ENCODE peak calls at places on chromosomes 2 and 18, in nine cellular contexts. W is GM23338; Z is fibroblast of villous mesenchyme; A is AG04450; N is suprapubic skin; G is neural progenitor cell; I is epithelial cell of esophagus; M is cardiac muscle cell; J is CD8-positive, alpha-beta T cell. V is an unnamed sample.

GRCh38 chr2:218027426-218028188 is 24.8 kb upstream of the TNS1 start:
- DNase-seq in N (peak; percentile 52), Z (no peak), I (no peak), A (no peak), M (no peak), G (no peak), J (peak; percentile 7), W (no peak), V (no peak)

GRCh38 chr2:11750422-11750821 is 4.0 kb downstream of the LPIN1 start:
- DNase-seq in G (no peak), J (peak; percentile 59), N (no peak), Z (peak; percentile 24), A (no peak), M (no peak), I (peak; percentile 66), W (no peak), V (no peak)

GRCh38 chr2:127229555-127229954 is 9.5 kb upstream of the CYP27C1 start:
- DNase-seq in A (no peak), W (no peak), Z (no peak), J (no peak), M (no peak), N (no peak), G (no peak), I (no peak), V (no peak)

GRCh38 chr2:228771306-228771705 is 499.8 kb downstream of the PID1 start:
- DNase-seq in M (no peak), Z (peak; percentile 35), N (peak; percentile 66), I (no peak), W (no peak), G (no peak), J (no peak), A (no peak), V (no peak)

GRCh38 chr2:86296947-86297346 is 40.5 kb downstream of the REEP1 start:
- DNase-seq in G (no peak), W (no peak), I (no peak), M (no peak), N (no peak), Z (no peak), J (no peak), A (no peak), V (no peak)

GRCh38 chr2:68767031-68767961 is 32.7 kb downstream of the ARHGAP25 start:
- DNase-seq in A (no peak), Z (no peak), G (no peak), M (no peak), J (peak; percentile 66), W (no peak), I (no peak), N (no peak), V (no peak)

GRCh38 chr2:232668805-232669444 is 28.2 kb upstream of the GIGYF2 start:
- DNase-seq in I (peak; percentile 20), M (peak; percentile 55), G (peak; percentile 51), A (no peak), Z (peak; percentile 48), J (no peak), N (no peak), W (peak; percentile 65), V (no peak)

GRCh38 chr2:128438091-128438490 is 119.4 kb upstream of the HS6ST1 start:
- DNase-seq in M (no peak), W (no peak), N (peak; percentile 40), G (no peak), A (no peak), I (no peak), J (peak; percentile 6), Z (no peak), V (peak; percentile 37)

GRCh38 chr18:7623681-7624080 is 56.6 kb downstream of the PTPRM start:
- DNase-seq in W (no peak), I (no peak), J (no peak), Z (no peak), G (no peak), M (no peak), A (no peak), N (no peak), V (no peak)

GRCh38 chr2:158142568-158143332 is 41.1 kb downstream of the UPP2 start:
- DNase-seq in N (no peak), A (no peak), G (no peak), I (peak; percentile 6), W (no peak), M (no peak), Z (peak; percentile 7), J (no peak), V (peak; percentile 61)

GRCh38 chr2:158140201-158140600 is 38.5 kb downstream of the UPP2 start:
- DNase-seq in M (no peak), I (no peak), W (no peak), A (no peak), G (no peak), Z (no peak), J (no peak), N (no peak), V (no peak)

GRCh38 chr2:158138255-158138654 is 36.6 kb downstream of the UPP2 start:
- DNase-seq in J (no peak), G (no peak), I (peak; percentile 18), N (no peak), W (no peak), Z (no peak), A (no peak), M (peak; percentile 2), V (peak; percentile 62)

GRCh38 chr2:158144914-158145625 is 43.4 kb downstream of the UPP2 start:
- DNase-seq in W (peak; percentile 79), G (no peak), J (no peak), M (no peak), Z (no peak), I (peak; percentile 71), A (no peak), N (no peak), V (no peak)

DNA sequence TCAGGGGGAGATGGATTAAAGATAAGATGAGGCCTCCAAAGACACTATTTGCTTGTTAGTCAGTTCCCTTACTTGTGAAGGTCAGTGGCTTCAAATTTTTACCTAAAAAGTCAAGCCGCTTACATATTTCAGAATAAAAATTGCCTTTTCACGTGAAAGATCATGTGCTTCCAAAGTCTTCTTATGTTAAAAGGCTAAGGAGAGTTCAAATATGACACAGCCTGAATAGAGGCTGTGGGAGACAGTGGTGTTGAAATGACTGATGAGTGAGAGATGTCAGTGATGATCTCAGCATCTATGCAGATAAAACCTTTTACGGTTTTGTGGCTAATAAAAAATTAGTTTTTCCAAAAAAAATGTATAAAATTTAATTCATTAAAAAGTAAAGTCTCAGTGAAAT is 40.5 kb downstream of the UPP2 start:
- DNase-seq in J (no peak), N (no peak), A (no peak), G (no peak), W (no peak), M (no peak), I (no peak), Z (no peak), V (no peak)
- TF ChIP-seq CTCF in J (no peak), N (no peak), A (no peak), G (no peak), W (no peak), M (no peak), I (no peak), Z (no peak), V (no peak)

DNA sequence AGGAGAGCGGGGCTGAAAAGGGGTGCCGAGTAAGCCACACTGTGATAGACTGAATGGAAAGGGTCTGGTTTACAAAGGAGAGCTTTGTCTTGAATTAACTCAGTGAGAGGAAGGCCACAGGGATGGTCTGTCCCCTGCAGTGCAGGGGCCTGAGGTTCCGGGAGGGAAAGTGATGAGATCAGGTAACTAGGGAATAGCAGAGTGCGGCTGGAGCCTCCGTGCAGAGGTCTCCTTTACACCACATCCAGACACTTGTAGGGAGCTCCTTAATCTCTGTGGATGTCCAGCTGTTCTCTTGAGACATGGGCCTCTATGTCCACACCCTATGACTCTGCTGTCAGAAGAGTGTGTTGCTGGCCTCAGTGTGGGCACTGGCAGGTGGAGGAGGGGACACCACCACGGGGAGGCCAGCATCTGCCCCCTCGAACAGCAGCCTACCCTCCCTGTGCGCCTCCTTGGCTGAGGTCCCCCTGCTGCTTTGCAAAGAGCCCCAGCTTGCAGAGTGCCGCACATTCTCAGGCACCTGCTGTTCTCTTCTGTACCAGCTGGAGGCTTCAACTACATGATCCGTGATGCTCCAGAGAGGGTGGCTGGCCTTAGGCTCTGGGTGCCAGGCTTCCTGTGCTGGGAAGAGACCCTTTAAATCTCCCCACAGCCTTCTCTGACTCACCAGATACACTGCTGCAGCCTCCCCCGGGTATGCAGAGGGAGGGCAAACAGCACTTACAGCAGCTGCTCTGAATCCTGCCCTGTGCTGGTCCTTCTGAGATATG is 25.9 kb downstream of the ENOSF1 start:
- DNase-seq in N (no peak), J (no peak), W (peak; percentile 60), I (no peak), M (no peak), Z (no peak), A (no peak), G (peak; percentile 89), V (no peak)
- TF ChIP-seq CTCF in N (no peak), J (no peak), W (peak; percentile 4), I (no peak), M (no peak), Z (no peak), A (peak; percentile 4), G (peak; percentile 24), V (no peak)

GRCh38 chr2:209556354-209556961 is 132.6 kb downstream of the MAP2 start:
- DNase-seq in Z (peak; percentile 39), I (peak; percentile 76), N (no peak), A (peak; percentile 8), J (no peak), W (peak; percentile 47), M (peak; percentile 37), G (peak; percentile 23), V (no peak)
- TF ChIP-seq CTCF in Z (peak; percentile 54), I (peak; percentile 75), N (no peak), A (peak; percentile 75), J (no peak), W (peak; percentile 82), M (peak; percentile 71), G (peak; percentile 42), V (peak; percentile 22)

DNA sequence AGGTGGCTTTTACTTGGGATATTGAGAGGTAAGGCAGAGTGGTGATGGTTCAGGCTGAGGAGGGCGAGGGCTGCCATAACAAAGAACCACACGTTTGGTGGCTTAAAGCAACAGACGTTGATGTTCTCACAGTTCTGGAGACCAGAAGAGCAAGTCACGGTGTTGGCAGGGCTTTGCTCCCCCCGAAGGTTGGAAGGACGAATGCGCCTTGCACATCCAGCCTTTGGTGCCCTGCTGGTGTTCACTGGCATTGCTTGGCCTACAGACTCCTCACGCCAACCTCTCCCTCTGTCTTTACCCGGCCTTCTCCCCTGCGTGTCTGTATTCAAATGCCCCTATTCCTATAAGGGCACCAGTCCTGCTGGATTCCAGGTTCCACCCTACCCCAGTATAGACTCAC is 125.4 kb downstream of the TPO start:
- DNase-seq in N (no peak), M (peak; percentile 62), W (peak; percentile 85), Z (peak; percentile 10), A (no peak), G (peak; percentile 72), I (peak; percentile 12), J (no peak), V (no peak)
- TF ChIP-seq CTCF in N (peak; percentile 24), M (peak; percentile 34), W (peak; percentile 77), Z (peak; percentile 40), A (peak; percentile 48), G (peak; percentile 59), I (peak; percentile 25), J (no peak), V (no peak)

GRCh38 chr18:78092901-78093300 is 843.3 kb downstream of the GALR1 start:
- DNase-seq in N (no peak), G (no peak), J (no peak), A (no peak), W (no peak), M (no peak), I (no peak), Z (no peak), V (no peak)
- TF ChIP-seq CTCF in N (no peak), G (no peak), J (no peak), A (no peak), W (no peak), M (no peak), I (no peak), Z (no peak), V (no peak)